ENCODE peak calls at places on chromosomes 1 and 21, in nine cellular contexts. K is GM12891, D is IMR-90, B is tibial nerve, R is heart left ventricle, O is A549, A is prostate gland, G is lower leg skin, F is K562. W is an unnamed sample.

GRCh38 chr1:55618203-55618602 is 403.0 kb upstream of the USP24 start:
- DNase-seq in A (no peak), B (no peak), O (peak; percentile 7), K (no peak), D (no peak), G (no peak), R (no peak), F (no peak), W (no peak)

GRCh38 chr1:176241385-176242015 is 34.4 kb upstream of the COP1 start:
- DNase-seq in D (peak; percentile 95), O (peak; percentile 83), G (no peak), B (no peak), A (no peak), R (no peak), F (no peak), K (no peak), W (peak; percentile 77)

GRCh38 chr21:41964171-41964570 is 10.4 kb upstream of the C2CD2 start:
- DNase-seq in A (no peak), B (no peak), R (no peak), K (no peak), O (no peak), D (no peak), F (no peak), G (no peak), W (no peak)

GRCh38 chr1:155976062-155976912 is 2.1 kb downstream of the ARHGEF2 start:
- DNase-seq in D (peak; percentile 75), A (peak; percentile 38), B (peak; percentile 47), R (peak; percentile 81), F (peak; percentile 67), G (peak; percentile 94), O (peak; percentile 38), K (no peak), W (peak; percentile 89)

GRCh38 chr1:171438441-171438840 is 46.9 kb upstream of the PRRC2C start:
- DNase-seq in B (no peak), F (no peak), D (peak; percentile 98), G (peak; percentile 90), A (no peak), R (peak; percentile 36), K (no peak), O (peak; percentile 84), W (no peak)

GRCh38 chr1:60672435-60672834 is 409.9 kb upstream of the NFIA start:
- DNase-seq in F (no peak), B (no peak), G (no peak), A (no peak), K (no peak), O (no peak), D (no peak), R (no peak), W (no peak)

GRCh38 chr1:227949341-227949921 is 1.7 kb upstream of the WNT9A start:
- DNase-seq in R (no peak), G (peak; percentile 85), K (no peak), F (no peak), O (no peak), B (no peak), A (no peak), D (no peak), W (no peak)

GRCh38 chr1:53619088-53619810 is 119.7 kb downstream of the GLIS1 start:
- DNase-seq in G (peak; percentile 60), A (no peak), F (no peak), B (no peak), D (no peak), O (no peak), K (no peak), R (peak; percentile 7), W (no peak)

GRCh38 chr21:46661211-46661625 is 25.7 kb downstream of the PRMT2 start:
- DNase-seq in O (no peak), A (no peak), F (no peak), G (no peak), B (peak; percentile 43), D (peak; percentile 82), R (peak; percentile 70), K (peak; percentile 71), W (peak; percentile 59)

GRCh38 chr21:44886113-44887075 is 12.9 kb upstream of the PTTG1IP start:
- DNase-seq in O (no peak), K (no peak), R (no peak), G (no peak), A (no peak), D (no peak), B (no peak), F (no peak), W (no peak)

GRCh38 chr1:154607748-154608521 is at the start of gene ADAR:
- DNase-seq in R (peak; percentile 92), K (peak; percentile 75), F (peak; percentile 74), D (peak; percentile 99), A (peak; percentile 91), B (peak; percentile 84), O (peak; percentile 97), G (peak; percentile 98), W (peak; percentile 95)
- TF ChIP-seq POLR2A in R (peak; percentile 50), K (peak; percentile 81), F (peak; percentile 33), D (no peak), A (peak; percentile 54), B (peak; percentile 62), O (no peak), G (no peak), W (peak; percentile 30)

GRCh38 chr1:1400576-1401456 is 1.7 kb upstream of the CCNL2 start:
- DNase-seq in K (no peak), B (no peak), G (peak; percentile 84), A (no peak), D (peak; percentile 23), R (no peak), O (no peak), F (no peak), W (no peak)

GRCh38 chr1:1402081-1402900 is 3.2 kb upstream of the CCNL2 start:
- DNase-seq in A (no peak), B (no peak), F (peak; percentile 47), D (peak; percentile 60), R (no peak), G (no peak), O (peak; percentile 71), K (no peak), W (peak; percentile 58)

GRCh38 chr1:1403543-1404112 is 3.5 kb downstream of the MRPL20 start:
- DNase-seq in G (no peak), B (no peak), O (no peak), K (no peak), F (no peak), R (no peak), A (no peak), D (no peak), W (no peak)

GRCh38 chr1:1399870-1400575 is 888 bp upstream of the CCNL2 start:
- DNase-seq in R (no peak), O (no peak), D (peak; percentile 18), G (no peak), B (no peak), K (no peak), F (no peak), A (no peak), W (peak; percentile 75)

DNA sequence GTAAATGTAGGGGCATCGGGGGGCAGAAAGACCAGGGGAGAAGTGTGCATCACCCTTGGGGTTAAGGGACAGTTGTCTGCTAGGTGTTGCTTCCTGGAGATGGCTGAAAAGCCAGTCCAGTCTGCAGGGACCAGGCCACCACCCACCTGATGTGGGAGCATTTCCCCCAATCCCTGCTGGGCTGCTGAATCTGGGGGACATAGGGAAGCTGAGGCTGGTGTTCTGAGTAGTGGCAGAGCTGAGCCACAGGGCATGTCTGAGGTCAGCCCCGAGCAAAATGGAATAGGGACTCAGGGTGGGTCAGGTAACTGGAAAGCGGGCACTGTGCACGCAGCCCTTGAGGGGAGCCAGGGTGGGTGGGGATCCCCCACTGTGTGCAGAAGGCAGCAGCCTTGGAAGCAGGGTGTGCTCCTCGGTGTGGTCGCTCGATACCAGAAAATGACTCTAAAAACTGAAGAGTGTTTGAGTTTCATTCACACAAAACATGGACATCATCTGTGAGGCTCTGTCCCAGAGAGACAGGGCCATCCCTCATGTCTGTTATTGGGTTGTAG is 2.4 kb upstream of the CCNL2 start:
- DNase-seq in D (no peak), B (no peak), F (no peak), K (no peak), O (no peak), A (no peak), R (no peak), G (no peak), W (no peak)
- TF ChIP-seq POLR2A in D (no peak), B (no peak), F (peak; percentile 65), K (peak; percentile 41), O (no peak), A (no peak), R (no peak), G (no peak), W (peak; percentile 42)

GRCh38 chr1:58704616-58705021 is 4.8 kb upstream of the MYSM1 start:
- DNase-seq in B (no peak), D (no peak), F (no peak), K (no peak), G (no peak), O (no peak), A (no peak), R (no peak), W (no peak)

GRCh38 chr1:58695206-58695605 is 4.7 kb downstream of the MYSM1 start:
- DNase-seq in K (no peak), A (peak; percentile 38), B (no peak), F (no peak), O (no peak), R (no peak), G (no peak), D (no peak), W (no peak)

GRCh38 chr1:58702766-58703165 is 2.9 kb upstream of the MYSM1 start:
- DNase-seq in G (no peak), R (no peak), D (no peak), F (no peak), B (no peak), A (no peak), K (no peak), O (no peak), W (no peak)

DNA sequence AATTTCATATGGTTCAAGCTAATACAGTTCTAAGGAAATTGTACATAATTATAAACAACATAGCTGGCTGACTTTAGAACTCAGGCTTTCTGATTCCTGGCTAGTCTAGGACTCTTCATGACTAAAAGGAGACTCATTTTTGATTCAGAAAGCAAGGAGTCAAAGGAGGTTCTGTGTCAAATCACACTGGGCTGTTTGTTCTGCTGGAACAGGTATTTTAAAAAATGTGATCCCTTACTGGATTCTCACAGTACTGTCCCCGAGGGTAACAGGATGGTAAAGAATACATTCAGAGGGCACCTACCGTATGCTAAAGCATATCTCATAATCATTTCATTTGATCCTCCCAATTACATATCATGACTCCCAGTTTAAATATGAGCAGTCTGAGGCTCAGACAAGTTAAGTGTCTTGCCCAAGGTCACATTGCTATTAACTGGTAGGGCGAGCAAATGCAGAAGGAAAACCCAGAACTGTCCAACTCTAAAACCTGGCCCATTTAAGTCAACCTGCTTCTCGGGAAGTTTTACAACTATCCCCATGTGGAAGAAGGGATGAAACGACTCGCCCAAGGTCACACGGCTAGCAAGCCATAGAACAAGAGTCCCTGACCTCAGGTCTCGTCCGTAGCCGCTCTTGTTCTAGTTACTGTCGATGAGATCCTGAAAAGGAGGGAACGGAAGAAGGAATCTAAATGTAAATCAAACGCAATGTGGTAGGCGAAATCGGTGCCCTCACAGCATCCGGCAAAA is 675 bp downstream of the MYSM1 start:
- DNase-seq in B (no peak), K (no peak), F (peak; percentile 46), D (no peak), A (no peak), O (no peak), G (no peak), R (no peak), W (peak; percentile 67)
- TF ChIP-seq POLR2A in B (no peak), K (no peak), F (no peak), D (no peak), A (no peak), O (no peak), G (no peak), R (no peak), W (no peak)

DNA sequence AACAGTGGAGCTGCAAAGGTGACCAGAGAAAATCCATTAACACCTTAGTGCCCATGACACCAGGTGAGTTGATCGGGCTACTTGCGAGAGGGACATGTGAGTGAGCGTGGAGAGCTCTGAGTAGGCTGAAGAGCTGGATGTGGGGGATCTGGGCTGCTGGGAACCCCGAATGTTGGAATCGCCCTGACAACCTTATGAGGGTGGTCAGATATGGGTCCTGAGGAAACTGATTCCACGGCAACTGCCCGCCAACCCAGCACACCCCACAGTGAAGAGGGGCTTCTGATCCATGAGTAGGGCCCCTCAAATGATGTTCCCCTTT is 705 bp upstream of the QSOX1 start:
- DNase-seq in A (no peak), F (no peak), B (no peak), O (no peak), K (no peak), R (no peak), D (no peak), G (no peak), W (no peak)
- TF ChIP-seq POLR2A in A (no peak), F (no peak), B (no peak), O (no peak), K (no peak), R (no peak), D (no peak), G (no peak), W (no peak)